ENCODE peak calls at places on chromosomes 1 and 21, in six cellular contexts. E, C, R, T, Z and W are unnamed samples.

GRCh38 chr1:169572184-169572583 is 14.1 kb downstream of the F5 start:
- DNase-seq in Z (peak; percentile 65), R (no peak), T (peak; percentile 1), C (peak; percentile 28), E (no peak), W (no peak)

GRCh38 chr1:226185153-226186036 is 1.1 kb downstream of the ACBD3 start:
- DNase-seq in R (no peak), C (no peak), E (no peak), Z (no peak), T (peak; percentile 33), W (no peak)

GRCh38 chr1:14804626-14805025 is 206.1 kb downstream of the KAZN start:
- DNase-seq in C (peak; percentile 69), R (no peak), E (no peak), T (no peak), Z (no peak), W (no peak)

GRCh38 chr1:8671313-8671917 is 146.0 kb downstream of the RERE start:
- DNase-seq in E (no peak), T (peak; percentile 71), C (peak; percentile 77), R (no peak), Z (peak; percentile 81), W (peak; percentile 61)

GRCh38 chr1:12464627-12465056 is 153.4 kb downstream of the DHRS3 start:
- DNase-seq in C (no peak), E (no peak), Z (peak; percentile 60), T (peak; percentile 97), R (no peak), W (no peak)

GRCh38 chr1:89125571-89126233 is at the start of gene GBP2:
- DNase-seq in C (no peak), Z (peak; percentile 77), R (no peak), T (peak; percentile 74), E (no peak), W (peak; percentile 10)

GRCh38 chr1:207847116-207847515 is 63.8 kb downstream of the CD34 start:
- DNase-seq in Z (no peak), E (no peak), R (no peak), T (peak; percentile 53), C (no peak), W (no peak)

GRCh38 chr1:6299557-6300165 is 38.8 kb upstream of the GPR153 start:
- DNase-seq in Z (no peak), R (no peak), T (no peak), E (no peak), C (no peak), W (peak; percentile 40)

GRCh38 chr1:57361516-57361915 is 62.3 kb downstream of the DAB1 start:
- DNase-seq in C (no peak), E (no peak), R (no peak), Z (no peak), T (no peak), W (no peak)

GRCh38 chr1:202235856-202236837 is 42.5 kb downstream of the LGR6 start:
- DNase-seq in C (peak; percentile 93), Z (peak; percentile 92), T (peak; percentile 97), E (peak; percentile 63), R (no peak), W (peak; percentile 70)

GRCh38 chr1:202235003-202235660 is 41.5 kb downstream of the LGR6 start:
- DNase-seq in R (no peak), Z (no peak), C (no peak), E (no peak), T (no peak), W (no peak)

GRCh38 chr1:202234331-202235002 is 40.9 kb downstream of the LGR6 start:
- DNase-seq in Z (no peak), C (no peak), E (no peak), T (peak; percentile 59), R (no peak), W (no peak)

GRCh38 chr1:202238914-202239313 is 45.3 kb downstream of the LGR6 start:
- DNase-seq in E (no peak), Z (no peak), C (no peak), R (no peak), T (no peak), W (no peak)

DNA sequence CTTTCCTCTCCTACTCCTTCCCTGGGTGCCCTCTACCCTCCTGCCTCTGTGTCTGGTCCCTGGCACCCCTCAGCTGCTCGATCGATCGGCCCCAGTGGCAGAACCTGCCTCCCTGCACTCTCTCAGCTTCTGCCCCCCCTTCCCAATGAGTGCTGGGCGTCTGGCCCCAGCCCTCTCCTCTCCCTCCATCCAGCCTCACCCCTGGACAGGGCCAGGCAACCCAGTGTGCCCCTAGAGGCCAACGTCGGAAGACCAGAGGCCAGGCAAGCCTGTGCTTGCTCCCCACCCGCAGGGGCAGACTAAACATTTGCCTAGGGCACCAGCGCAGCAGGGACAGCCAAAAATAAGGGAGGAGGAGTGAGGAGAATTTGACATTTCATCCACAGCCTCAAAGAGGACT is 43.5 kb downstream of the LGR6 start:
- DNase-seq in T (no peak), Z (peak; percentile 58), E (no peak), R (no peak), C (peak; percentile 93), W (peak; percentile 48)
- TF ChIP-seq CTCF in T (peak; percentile 64), Z (peak; percentile 36), E (peak; percentile 50), R (peak; percentile 14), C (peak; percentile 87), W (peak; percentile 60)

GRCh38 chr1:25040122-25040685 is 110.1 kb upstream of the RUNX3 start:
- DNase-seq in C (no peak), E (no peak), Z (no peak), T (no peak), R (no peak), W (no peak)

GRCh38 chr1:25037174-25038074 is 107.3 kb upstream of the RUNX3 start:
- DNase-seq in R (no peak), T (peak; percentile 15), Z (peak; percentile 64), C (peak; percentile 80), E (no peak), W (peak; percentile 80)

GRCh38 chr1:25041869-25042268 is 111.8 kb upstream of the RUNX3 start:
- DNase-seq in R (no peak), E (no peak), Z (no peak), T (no peak), C (no peak), W (no peak)

GRCh38 chr1:25038699-25039098 is 108.6 kb upstream of the RUNX3 start:
- DNase-seq in Z (no peak), E (no peak), R (no peak), T (no peak), C (no peak), W (no peak)

GRCh38 chr1:25039229-25039628 is 109.2 kb upstream of the RUNX3 start:
- DNase-seq in E (no peak), T (no peak), C (no peak), R (no peak), Z (no peak), W (no peak)
- TF ChIP-seq CTCF in E (no peak), T (peak; percentile 21), C (peak; percentile 26), R (no peak), Z (no peak), W (no peak)

GRCh38 chr1:92075311-92075710 is at the start of gene SETSIP:
- DNase-seq in C (no peak), Z (no peak), R (no peak), T (no peak), E (no peak), W (no peak)

GRCh38 chr1:92079441-92079840 is 704 bp upstream of the BTBD8 start:
- DNase-seq in E (no peak), R (no peak), Z (no peak), T (no peak), C (no peak), W (no peak)

GRCh38 chr1:92081031-92081430 is 886 bp downstream of the BTBD8 start:
- DNase-seq in R (no peak), Z (no peak), E (no peak), T (no peak), C (peak; percentile 14), W (no peak)

GRCh38 chr1:92080128-92080985 is at the start of gene BTBD8:
- DNase-seq in E (peak; percentile 47), T (peak; percentile 88), Z (peak; percentile 88), C (peak; percentile 97), R (peak; percentile 54), W (peak; percentile 82)

DNA sequence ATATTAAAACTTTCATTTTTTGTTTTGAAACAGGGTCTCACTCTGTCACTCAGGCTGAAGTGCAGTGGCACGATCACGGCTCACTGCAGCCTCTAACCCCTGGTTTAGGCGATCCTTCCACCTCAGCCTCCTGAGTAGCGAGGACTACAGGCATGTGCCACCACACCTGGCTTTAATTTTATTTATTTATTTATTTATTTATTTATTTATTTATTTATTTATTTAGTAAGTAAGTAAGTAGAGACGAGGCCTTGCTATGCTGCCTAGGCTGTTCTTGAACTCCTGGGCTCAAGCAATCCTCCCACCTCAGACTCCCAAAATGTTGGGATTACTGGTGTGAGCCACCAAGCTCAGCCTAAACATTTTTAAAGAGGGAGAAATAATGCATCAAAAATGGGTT is 1.2 kb upstream of the SETSIP start:
- DNase-seq in Z (no peak), R (no peak), E (no peak), C (no peak), T (no peak), W (no peak)
- TF ChIP-seq CTCF in Z (no peak), R (no peak), E (no peak), C (no peak), T (no peak), W (no peak)

GRCh38 chr1:203673550-203674411 is 47.1 kb downstream of the ATP2B4 start:
- DNase-seq in T (peak; percentile 93), R (no peak), C (peak; percentile 43), Z (peak; percentile 71), E (peak; percentile 49), W (peak; percentile 54)
- TF ChIP-seq CTCF in T (peak; percentile 32), R (no peak), C (peak; percentile 32), Z (peak; percentile 14), E (no peak), W (no peak)

GRCh38 chr21:44485254-44485793 is 30.0 kb downstream of the LRRC3 start:
- DNase-seq in Z (peak; percentile 75), T (peak; percentile 6), R (no peak), C (peak; percentile 87), E (no peak), W (no peak)
- TF ChIP-seq CTCF in Z (peak; percentile 43), T (peak; percentile 12), R (no peak), C (peak; percentile 58), E (no peak), W (no peak)